ENCODE peak calls at places on chromosomes 12 and 14, in ten cellular contexts. One of them, this sample, is unnamed.

GRCh38 chr12:95574799-95575452 is 23.6 kb upstream of the USP44 start:
- DNase-seq in cardiac muscle cell: peak; percentile 62
- DNase-seq in CD4-positive, alpha-beta T cell: no peak
- DNase-seq in HTR-8/SVneo: peak; percentile 61
- DNase-seq in stimulated activated CD8-positive, alpha-beta memory T cell treated with anti-CD3 and anti-CD28 coated beads, Interleukin-2, amount 100 ng/mL, for 1 hour: no peak
- DNase-seq in GM23248: peak; percentile 56
- DNase-seq in aorta: no peak
- DNase-seq in activated CD8-positive, alpha-beta memory T cell treated with anti-CD3 and anti-CD28 coated beads, Interleukin-2, amount 50 U/mL, for 48 hours: no peak
- DNase-seq in breast epithelium: no peak
- DNase-seq in foreskin fibroblast: peak; percentile 28
- DNase-seq in this sample: peak; percentile 17

GRCh38 chr14:68781161-68782021 is 11.5 kb downstream of the ZFP36L1 start:
- DNase-seq in cardiac muscle cell: no peak
- DNase-seq in CD4-positive, alpha-beta T cell: peak; percentile 69
- DNase-seq in HTR-8/SVneo: no peak
- DNase-seq in stimulated activated CD8-positive, alpha-beta memory T cell treated with anti-CD3 and anti-CD28 coated beads, Interleukin-2, amount 100 ng/mL, for 1 hour: no peak
- DNase-seq in GM23248: no peak
- DNase-seq in aorta: no peak
- DNase-seq in activated CD8-positive, alpha-beta memory T cell treated with anti-CD3 and anti-CD28 coated beads, Interleukin-2, amount 50 U/mL, for 48 hours: peak; percentile 78
- DNase-seq in breast epithelium: no peak
- DNase-seq in foreskin fibroblast: no peak
- DNase-seq in this sample: no peak

GRCh38 chr12:6821674-6822433 is at the start of gene GPR162:
- DNase-seq in cardiac muscle cell: peak; percentile 75
- DNase-seq in CD4-positive, alpha-beta T cell: no peak
- DNase-seq in HTR-8/SVneo: peak; percentile 73
- DNase-seq in stimulated activated CD8-positive, alpha-beta memory T cell treated with anti-CD3 and anti-CD28 coated beads, Interleukin-2, amount 100 ng/mL, for 1 hour: no peak
- DNase-seq in GM23248: peak; percentile 61
- DNase-seq in aorta: peak; percentile 88
- DNase-seq in activated CD8-positive, alpha-beta memory T cell treated with anti-CD3 and anti-CD28 coated beads, Interleukin-2, amount 50 U/mL, for 48 hours: no peak
- DNase-seq in breast epithelium: no peak
- DNase-seq in foreskin fibroblast: no peak
- DNase-seq in this sample: no peak

GRCh38 chr12:30967026-30967425 is 40.5 kb downstream of the TSPAN11 start:
- DNase-seq in cardiac muscle cell: no peak
- DNase-seq in CD4-positive, alpha-beta T cell: no peak
- DNase-seq in HTR-8/SVneo: no peak
- DNase-seq in stimulated activated CD8-positive, alpha-beta memory T cell treated with anti-CD3 and anti-CD28 coated beads, Interleukin-2, amount 100 ng/mL, for 1 hour: no peak
- DNase-seq in GM23248: no peak
- DNase-seq in aorta: no peak
- DNase-seq in activated CD8-positive, alpha-beta memory T cell treated with anti-CD3 and anti-CD28 coated beads, Interleukin-2, amount 50 U/mL, for 48 hours: no peak
- DNase-seq in breast epithelium: no peak
- DNase-seq in foreskin fibroblast: no peak
- DNase-seq in this sample: no peak

GRCh38 chr14:101657372-101657771 is 96.1 kb downstream of the DIO3 start:
- DNase-seq in cardiac muscle cell: no peak
- DNase-seq in CD4-positive, alpha-beta T cell: no peak
- DNase-seq in HTR-8/SVneo: no peak
- DNase-seq in stimulated activated CD8-positive, alpha-beta memory T cell treated with anti-CD3 and anti-CD28 coated beads, Interleukin-2, amount 100 ng/mL, for 1 hour: no peak
- DNase-seq in GM23248: no peak
- DNase-seq in aorta: no peak
- DNase-seq in activated CD8-positive, alpha-beta memory T cell treated with anti-CD3 and anti-CD28 coated beads, Interleukin-2, amount 50 U/mL, for 48 hours: no peak
- DNase-seq in breast epithelium: no peak
- DNase-seq in foreskin fibroblast: no peak
- DNase-seq in this sample: no peak

GRCh38 chr14:50758279-50758678 is 72.7 kb downstream of the NIN start:
- DNase-seq in cardiac muscle cell: no peak
- DNase-seq in CD4-positive, alpha-beta T cell: no peak
- DNase-seq in HTR-8/SVneo: no peak
- DNase-seq in stimulated activated CD8-positive, alpha-beta memory T cell treated with anti-CD3 and anti-CD28 coated beads, Interleukin-2, amount 100 ng/mL, for 1 hour: no peak
- DNase-seq in GM23248: no peak
- DNase-seq in aorta: no peak
- DNase-seq in activated CD8-positive, alpha-beta memory T cell treated with anti-CD3 and anti-CD28 coated beads, Interleukin-2, amount 50 U/mL, for 48 hours: no peak
- DNase-seq in breast epithelium: no peak
- DNase-seq in foreskin fibroblast: no peak
- DNase-seq in this sample: no peak

GRCh38 chr12:82688035-82688501 is 1.4 kb downstream of the TMTC2 start:
- DNase-seq in cardiac muscle cell: peak; percentile 29
- DNase-seq in CD4-positive, alpha-beta T cell: no peak
- DNase-seq in HTR-8/SVneo: no peak
- DNase-seq in stimulated activated CD8-positive, alpha-beta memory T cell treated with anti-CD3 and anti-CD28 coated beads, Interleukin-2, amount 100 ng/mL, for 1 hour: no peak
- DNase-seq in GM23248: peak; percentile 42
- DNase-seq in aorta: no peak
- DNase-seq in activated CD8-positive, alpha-beta memory T cell treated with anti-CD3 and anti-CD28 coated beads, Interleukin-2, amount 50 U/mL, for 48 hours: no peak
- DNase-seq in breast epithelium: no peak
- DNase-seq in foreskin fibroblast: peak; percentile 7
- DNase-seq in this sample: no peak

GRCh38 chr12:104026841-104027599 is 23.0 kb downstream of the GLT8D2 start:
- DNase-seq in cardiac muscle cell: no peak
- DNase-seq in CD4-positive, alpha-beta T cell: no peak
- DNase-seq in HTR-8/SVneo: no peak
- DNase-seq in stimulated activated CD8-positive, alpha-beta memory T cell treated with anti-CD3 and anti-CD28 coated beads, Interleukin-2, amount 100 ng/mL, for 1 hour: no peak
- DNase-seq in GM23248: no peak
- DNase-seq in aorta: no peak
- DNase-seq in activated CD8-positive, alpha-beta memory T cell treated with anti-CD3 and anti-CD28 coated beads, Interleukin-2, amount 50 U/mL, for 48 hours: no peak
- DNase-seq in breast epithelium: no peak
- DNase-seq in foreskin fibroblast: no peak
- DNase-seq in this sample: no peak

GRCh38 chr12:12290206-12290605 is 23.4 kb upstream of the LRP6 start:
- DNase-seq in cardiac muscle cell: no peak
- DNase-seq in CD4-positive, alpha-beta T cell: no peak
- DNase-seq in HTR-8/SVneo: no peak
- DNase-seq in stimulated activated CD8-positive, alpha-beta memory T cell treated with anti-CD3 and anti-CD28 coated beads, Interleukin-2, amount 100 ng/mL, for 1 hour: no peak
- DNase-seq in GM23248: no peak
- DNase-seq in aorta: no peak
- DNase-seq in activated CD8-positive, alpha-beta memory T cell treated with anti-CD3 and anti-CD28 coated beads, Interleukin-2, amount 50 U/mL, for 48 hours: no peak
- DNase-seq in breast epithelium: no peak
- DNase-seq in foreskin fibroblast: no peak
- DNase-seq in this sample: no peak

GRCh38 chr12:56957229-56958052 is at the start of gene RDH16:
- DNase-seq in cardiac muscle cell: no peak
- DNase-seq in CD4-positive, alpha-beta T cell: no peak
- DNase-seq in HTR-8/SVneo: no peak
- DNase-seq in stimulated activated CD8-positive, alpha-beta memory T cell treated with anti-CD3 and anti-CD28 coated beads, Interleukin-2, amount 100 ng/mL, for 1 hour: no peak
- DNase-seq in GM23248: no peak
- DNase-seq in aorta: no peak
- DNase-seq in activated CD8-positive, alpha-beta memory T cell treated with anti-CD3 and anti-CD28 coated beads, Interleukin-2, amount 50 U/mL, for 48 hours: no peak
- DNase-seq in breast epithelium: no peak
- DNase-seq in foreskin fibroblast: no peak
- DNase-seq in this sample: no peak

GRCh38 chr12:84561362-84561761 is 351.2 kb downstream of the SLC6A15 start:
- DNase-seq in cardiac muscle cell: no peak
- DNase-seq in CD4-positive, alpha-beta T cell: no peak
- DNase-seq in HTR-8/SVneo: no peak
- DNase-seq in stimulated activated CD8-positive, alpha-beta memory T cell treated with anti-CD3 and anti-CD28 coated beads, Interleukin-2, amount 100 ng/mL, for 1 hour: no peak
- DNase-seq in GM23248: peak; percentile 33
- DNase-seq in aorta: no peak
- DNase-seq in activated CD8-positive, alpha-beta memory T cell treated with anti-CD3 and anti-CD28 coated beads, Interleukin-2, amount 50 U/mL, for 48 hours: no peak
- DNase-seq in breast epithelium: no peak
- DNase-seq in foreskin fibroblast: peak; percentile 26
- DNase-seq in this sample: peak; percentile 15

GRCh38 chr12:59381106-59381505 is 214.7 kb upstream of the SLC16A7 start:
- DNase-seq in cardiac muscle cell: no peak
- DNase-seq in CD4-positive, alpha-beta T cell: no peak
- DNase-seq in HTR-8/SVneo: no peak
- DNase-seq in stimulated activated CD8-positive, alpha-beta memory T cell treated with anti-CD3 and anti-CD28 coated beads, Interleukin-2, amount 100 ng/mL, for 1 hour: no peak
- DNase-seq in GM23248: no peak
- DNase-seq in aorta: no peak
- DNase-seq in activated CD8-positive, alpha-beta memory T cell treated with anti-CD3 and anti-CD28 coated beads, Interleukin-2, amount 50 U/mL, for 48 hours: no peak
- DNase-seq in breast epithelium: no peak
- DNase-seq in foreskin fibroblast: no peak
- DNase-seq in this sample: no peak

GRCh38 chr12:47576256-47576655 is 129.6 kb downstream of the RPAP3 start:
- DNase-seq in cardiac muscle cell: no peak
- DNase-seq in CD4-positive, alpha-beta T cell: no peak
- DNase-seq in HTR-8/SVneo: no peak
- DNase-seq in stimulated activated CD8-positive, alpha-beta memory T cell treated with anti-CD3 and anti-CD28 coated beads, Interleukin-2, amount 100 ng/mL, for 1 hour: no peak
- DNase-seq in GM23248: no peak
- DNase-seq in aorta: no peak
- DNase-seq in activated CD8-positive, alpha-beta memory T cell treated with anti-CD3 and anti-CD28 coated beads, Interleukin-2, amount 50 U/mL, for 48 hours: no peak
- DNase-seq in breast epithelium: no peak
- DNase-seq in foreskin fibroblast: no peak
- DNase-seq in this sample: no peak